ENCODE peak calls at places on chromosomes 12 and 14, in ten cellular contexts. One of them, this sample, is unnamed. For H3K27me3, the result is how much of the 10 kb centered on the place peaks cover.

GRCh38 chr14:70685480-70686197 is 43.9 kb downstream of the TTC9 start:
- DNase-seq in lung: no peak
- DNase-seq in pancreas: no peak
- DNase-seq in stomach: no peak
- DNase-seq in body of pancreas: no peak
- DNase-seq in transverse colon: no peak
- DNase-seq in cardiac muscle cell: no peak
- DNase-seq in CD8-positive, alpha-beta T cell: no peak
- DNase-seq in GM23338: peak
- DNase-seq in neural progenitor cell: peak
- DNase-seq in this sample: no peak

GRCh38 chr14:88256997-88257755 is 65.9 kb downstream of the KCNK10 start:
- DNase-seq in neural progenitor cell: no peak
- DNase-seq in lung: no peak
- DNase-seq in cardiac muscle cell: peak
- DNase-seq in pancreas: no peak
- DNase-seq in transverse colon: no peak
- DNase-seq in GM23338: no peak
- DNase-seq in body of pancreas: no peak
- DNase-seq in CD8-positive, alpha-beta T cell: no peak
- DNase-seq in stomach: no peak
- DNase-seq in this sample: no peak

GRCh38 chr14:60303745-60304144 is 54.7 kb downstream of the PPM1A start:
- DNase-seq in pancreas: no peak
- DNase-seq in body of pancreas: no peak
- DNase-seq in GM23338: no peak
- DNase-seq in lung: no peak
- DNase-seq in CD8-positive, alpha-beta T cell: no peak
- DNase-seq in stomach: no peak
- DNase-seq in cardiac muscle cell: no peak
- DNase-seq in neural progenitor cell: no peak
- DNase-seq in transverse colon: no peak
- DNase-seq in this sample: no peak

GRCh38 chr12:76346798-76347420 is 1.3 kb downstream of the BBS10 start:
- DNase-seq in CD8-positive, alpha-beta T cell: no peak
- DNase-seq in body of pancreas: no peak
- DNase-seq in neural progenitor cell: peak
- DNase-seq in cardiac muscle cell: peak
- DNase-seq in transverse colon: no peak
- DNase-seq in pancreas: no peak
- DNase-seq in stomach: no peak
- DNase-seq in lung: no peak
- DNase-seq in GM23338: no peak
- DNase-seq in this sample: no peak

GRCh38 chr12:11653215-11653753 is 3.8 kb downstream of the ETV6 start:
- DNase-seq in cardiac muscle cell: peak
- DNase-seq in transverse colon: peak
- DNase-seq in pancreas: no peak
- DNase-seq in lung: no peak
- DNase-seq in body of pancreas: no peak
- DNase-seq in CD8-positive, alpha-beta T cell: no peak
- DNase-seq in stomach: no peak
- DNase-seq in GM23338: no peak
- DNase-seq in neural progenitor cell: no peak
- DNase-seq in this sample: no peak

GRCh38 chr14:24310666-24311604 is at the start of gene LTB4R:
- DNase-seq in transverse colon: peak
- DNase-seq in cardiac muscle cell: peak
- DNase-seq in stomach: peak
- DNase-seq in CD8-positive, alpha-beta T cell: peak
- DNase-seq in body of pancreas: peak
- DNase-seq in pancreas: peak
- DNase-seq in GM23338: peak
- DNase-seq in neural progenitor cell: no peak
- DNase-seq in lung: peak
- DNase-seq in this sample: no peak

GRCh38 chr14:34461334-34462131 is 507 bp downstream of the SPTSSA start:
- DNase-seq in neural progenitor cell: peak
- DNase-seq in body of pancreas: peak
- DNase-seq in pancreas: peak
- DNase-seq in lung: peak
- DNase-seq in transverse colon: peak
- DNase-seq in cardiac muscle cell: peak
- DNase-seq in CD8-positive, alpha-beta T cell: peak
- DNase-seq in stomach: peak
- DNase-seq in GM23338: peak
- DNase-seq in this sample: no peak

GRCh38 chr14:94775875-94776217 is 5.9 kb upstream of the GSC start:
- DNase-seq in body of pancreas: no peak
- DNase-seq in GM23338: no peak
- DNase-seq in pancreas: no peak
- DNase-seq in CD8-positive, alpha-beta T cell: no peak
- DNase-seq in cardiac muscle cell: peak
- DNase-seq in stomach: no peak
- DNase-seq in lung: no peak
- DNase-seq in neural progenitor cell: no peak
- DNase-seq in transverse colon: no peak
- DNase-seq in this sample: no peak

GRCh38 chr12:65607271-65607880 is 216.9 kb upstream of the HMGA2 start:
- DNase-seq in body of pancreas: peak
- DNase-seq in pancreas: no peak
- DNase-seq in CD8-positive, alpha-beta T cell: no peak
- DNase-seq in stomach: peak
- DNase-seq in transverse colon: no peak
- DNase-seq in neural progenitor cell: no peak
- DNase-seq in cardiac muscle cell: no peak
- DNase-seq in lung: no peak
- DNase-seq in GM23338: peak
- DNase-seq in this sample: no peak

GRCh38 chr12:65611396-65611795 is 212.9 kb upstream of the HMGA2 start:
- DNase-seq in transverse colon: no peak
- DNase-seq in stomach: no peak
- DNase-seq in neural progenitor cell: no peak
- DNase-seq in pancreas: no peak
- DNase-seq in lung: no peak
- DNase-seq in GM23338: no peak
- DNase-seq in CD8-positive, alpha-beta T cell: no peak
- DNase-seq in cardiac muscle cell: no peak
- DNase-seq in body of pancreas: no peak
- DNase-seq in this sample: no peak

GRCh38 chr12:65608319-65608916 is 215.9 kb upstream of the HMGA2 start:
- DNase-seq in neural progenitor cell: no peak
- DNase-seq in GM23338: no peak
- DNase-seq in cardiac muscle cell: no peak
- DNase-seq in lung: no peak
- DNase-seq in pancreas: no peak
- DNase-seq in CD8-positive, alpha-beta T cell: no peak
- DNase-seq in transverse colon: no peak
- DNase-seq in body of pancreas: no peak
- DNase-seq in stomach: no peak
- DNase-seq in this sample: no peak

GRCh38 chr12:65612440-65612839 is 211.8 kb upstream of the HMGA2 start:
- DNase-seq in pancreas: no peak
- DNase-seq in lung: no peak
- DNase-seq in transverse colon: no peak
- DNase-seq in body of pancreas: no peak
- DNase-seq in CD8-positive, alpha-beta T cell: no peak
- DNase-seq in stomach: no peak
- DNase-seq in cardiac muscle cell: peak
- DNase-seq in GM23338: no peak
- DNase-seq in neural progenitor cell: no peak
- DNase-seq in this sample: no peak

DNA sequence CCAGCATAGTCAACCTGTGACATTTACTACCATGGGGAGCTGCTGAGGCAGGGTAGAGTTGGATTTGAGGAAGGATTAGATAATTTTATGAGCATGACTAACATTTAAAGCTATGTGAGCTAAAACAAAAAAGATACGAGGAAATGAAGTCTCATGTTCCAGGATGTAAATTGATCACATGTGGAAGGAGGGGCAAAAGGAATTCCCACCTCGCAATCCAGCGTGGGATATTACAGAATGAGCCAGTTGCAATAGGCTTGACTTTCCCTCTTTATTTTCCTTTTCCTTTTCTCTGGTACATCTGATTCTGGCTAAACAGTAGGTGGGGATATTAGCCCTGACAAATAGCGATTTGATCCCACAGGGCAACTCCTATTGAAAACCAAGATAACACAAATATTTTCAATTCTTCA is 214.9 kb upstream of the HMGA2 start:
- DNase-seq in CD8-positive, alpha-beta T cell: no peak
- DNase-seq in lung: no peak
- DNase-seq in cardiac muscle cell: peak
- DNase-seq in pancreas: no peak
- DNase-seq in transverse colon: no peak
- DNase-seq in stomach: no peak
- DNase-seq in GM23338: no peak
- DNase-seq in body of pancreas: no peak
- DNase-seq in neural progenitor cell: no peak
- DNase-seq in this sample: peak
- TF ChIP-seq CTCF in CD8-positive, alpha-beta T cell: no peak
- TF ChIP-seq CTCF in lung: no peak
- TF ChIP-seq CTCF in cardiac muscle cell: peak
- TF ChIP-seq CTCF in pancreas: no peak
- TF ChIP-seq CTCF in transverse colon: no peak
- TF ChIP-seq CTCF in stomach: no peak
- TF ChIP-seq CTCF in GM23338: peak
- TF ChIP-seq CTCF in body of pancreas: no peak
- TF ChIP-seq CTCF in neural progenitor cell: peak
- TF ChIP-seq CTCF in this sample: peak

GRCh38 chr12:127108360-127109215 is 1158.4 kb upstream of the TMEM132C start:
- DNase-seq in body of pancreas: peak
- DNase-seq in CD8-positive, alpha-beta T cell: peak
- DNase-seq in transverse colon: peak
- DNase-seq in GM23338: peak
- DNase-seq in cardiac muscle cell: peak
- DNase-seq in pancreas: no peak
- DNase-seq in neural progenitor cell: peak
- DNase-seq in lung: peak
- DNase-seq in stomach: peak
- DNase-seq in this sample: peak

GRCh38 chr12:127106723-127107122 is 1160.2 kb upstream of the TMEM132C start:
- DNase-seq in CD8-positive, alpha-beta T cell: no peak
- DNase-seq in stomach: no peak
- DNase-seq in body of pancreas: no peak
- DNase-seq in pancreas: no peak
- DNase-seq in GM23338: no peak
- DNase-seq in lung: no peak
- DNase-seq in neural progenitor cell: no peak
- DNase-seq in cardiac muscle cell: no peak
- DNase-seq in transverse colon: no peak
- DNase-seq in this sample: no peak

DNA sequence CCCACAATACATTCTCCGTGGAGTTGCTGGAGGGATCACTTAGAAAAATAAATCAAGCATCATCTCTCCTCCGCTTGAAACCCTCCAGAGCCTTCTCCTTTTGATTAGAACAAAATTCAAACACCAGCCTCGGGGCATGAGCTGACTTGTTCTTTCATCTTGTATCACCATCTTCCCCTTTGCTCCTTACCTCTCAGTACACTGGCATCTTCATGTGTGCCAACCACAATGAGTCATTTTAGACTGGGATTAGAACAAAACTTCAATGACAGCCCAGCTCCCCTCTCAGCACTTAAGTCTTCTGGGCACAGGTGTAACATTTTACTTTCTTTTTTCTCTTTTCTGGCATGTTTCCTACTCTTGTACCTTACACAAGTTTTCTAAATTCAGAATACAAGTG is 1159.2 kb upstream of the TMEM132C start:
- DNase-seq in GM23338: no peak
- DNase-seq in lung: no peak
- DNase-seq in body of pancreas: no peak
- DNase-seq in cardiac muscle cell: no peak
- DNase-seq in CD8-positive, alpha-beta T cell: no peak
- DNase-seq in stomach: no peak
- DNase-seq in pancreas: no peak
- DNase-seq in transverse colon: no peak
- DNase-seq in neural progenitor cell: no peak
- DNase-seq in this sample: no peak
- H3K27me3 ChIP-seq in GM23338: under half
- H3K27me3 ChIP-seq in lung: under half
- H3K27me3 ChIP-seq in body of pancreas: under half
- H3K27me3 ChIP-seq in cardiac muscle cell: under half
- H3K27me3 ChIP-seq in CD8-positive, alpha-beta T cell: under half
- H3K27me3 ChIP-seq in stomach: under half
- H3K27me3 ChIP-seq in pancreas: under half
- H3K27me3 ChIP-seq in transverse colon: under half
- H3K27me3 ChIP-seq in neural progenitor cell: under half
- H3K27me3 ChIP-seq in this sample: under half

DNA sequence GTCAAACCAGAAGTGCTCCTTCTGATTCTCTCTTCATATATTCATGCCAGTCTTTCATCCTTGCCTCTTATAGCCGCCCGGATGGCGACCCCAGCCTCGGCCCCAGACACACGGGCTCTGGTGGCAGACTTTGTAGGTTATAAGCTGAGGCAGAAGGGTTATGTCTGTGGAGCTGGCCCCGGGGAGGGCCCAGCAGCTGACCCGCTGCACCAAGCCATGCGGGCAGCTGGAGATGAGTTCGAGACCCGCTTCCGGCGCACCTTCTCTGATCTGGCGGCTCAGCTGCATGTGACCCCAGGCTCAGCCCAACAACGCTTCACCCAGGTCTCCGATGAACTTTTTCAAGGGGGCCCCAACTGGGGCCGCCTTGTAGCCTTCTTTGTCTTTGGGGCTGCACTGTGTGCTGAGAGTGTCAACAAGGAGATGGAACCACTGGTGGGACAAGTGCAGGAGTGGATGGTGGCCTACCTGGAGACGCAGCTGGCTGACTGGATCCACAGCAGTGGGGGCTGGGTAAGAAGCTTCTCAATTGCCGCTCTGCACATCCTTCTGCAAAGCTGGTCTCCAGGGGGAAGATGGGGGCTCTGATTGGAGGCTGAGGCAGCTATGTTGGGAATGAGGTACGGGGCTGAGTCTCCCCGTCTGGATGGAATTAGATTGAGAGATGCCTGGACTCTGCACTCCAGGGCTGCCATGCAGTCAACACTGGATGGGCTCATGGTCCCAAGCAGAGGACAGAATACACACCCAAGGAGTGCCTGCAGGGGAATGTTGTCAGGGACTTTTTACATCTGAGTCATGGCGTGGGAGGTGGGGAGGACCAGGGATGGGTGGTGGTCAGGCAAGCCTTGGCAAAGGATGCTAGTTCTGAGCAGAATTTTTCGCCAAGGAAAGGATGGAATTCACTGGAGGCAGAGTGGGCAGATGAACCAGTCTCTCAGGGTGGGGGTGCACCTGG is 1.3 kb downstream of the BCL2L2 start:
- DNase-seq in CD8-positive, alpha-beta T cell: no peak
- DNase-seq in neural progenitor cell: no peak
- DNase-seq in pancreas: peak
- DNase-seq in lung: no peak
- DNase-seq in cardiac muscle cell: peak
- DNase-seq in GM23338: no peak
- DNase-seq in transverse colon: no peak
- DNase-seq in body of pancreas: no peak
- DNase-seq in stomach: no peak
- DNase-seq in this sample: no peak
- H3K4me3 ChIP-seq in CD8-positive, alpha-beta T cell: no peak
- H3K4me3 ChIP-seq in neural progenitor cell: peak
- H3K4me3 ChIP-seq in pancreas: peak
- H3K4me3 ChIP-seq in lung: no peak
- H3K4me3 ChIP-seq in cardiac muscle cell: peak
- H3K4me3 ChIP-seq in GM23338: peak
- H3K4me3 ChIP-seq in transverse colon: peak
- H3K4me3 ChIP-seq in body of pancreas: peak
- H3K4me3 ChIP-seq in stomach: peak
- H3K4me3 ChIP-seq in this sample: peak

GRCh38 chr14:55440385-55440784 is at the start of gene TBPL2:
- DNase-seq in body of pancreas: no peak
- DNase-seq in transverse colon: no peak
- DNase-seq in cardiac muscle cell: peak
- DNase-seq in GM23338: peak
- DNase-seq in stomach: no peak
- DNase-seq in pancreas: peak
- DNase-seq in CD8-positive, alpha-beta T cell: no peak
- DNase-seq in neural progenitor cell: peak
- DNase-seq in lung: no peak
- DNase-seq in this sample: no peak
- TF ChIP-seq CTCF in body of pancreas: no peak
- TF ChIP-seq CTCF in transverse colon: no peak
- TF ChIP-seq CTCF in cardiac muscle cell: peak
- TF ChIP-seq CTCF in GM23338: peak
- TF ChIP-seq CTCF in stomach: no peak
- TF ChIP-seq CTCF in pancreas: no peak
- TF ChIP-seq CTCF in CD8-positive, alpha-beta T cell: no peak
- TF ChIP-seq CTCF in neural progenitor cell: peak
- TF ChIP-seq CTCF in lung: no peak
- TF ChIP-seq CTCF in this sample: peak